ENCODE peak calls at places on chromosomes 4 and X, in six cellular contexts. K is activated CD4-positive, alpha-beta memory T cell treated with anti-CD3 and anti-CD28 coated beads, Interleukin-2, amount 10 ng/mL, durations not matched to agents 7 days and 5 days; V is GM03348; Q is foreskin fibroblast; E is hepatocyte; F is GF-D8. G is an unnamed sample.

GRCh38 chr4:88097301-88097700 is 61.1 kb downstream of the ABCG2 start:
- DNase-seq in K (no peak), V (peak; percentile 15), Q (peak; percentile 84), E (no peak), F (no peak), G (no peak)

GRCh38 chr4:151730003-151730559 is 30.7 kb downstream of the GATB start:
- DNase-seq in K (no peak), V (no peak), Q (peak; percentile 31), E (peak; percentile 58), F (no peak), G (no peak)

GRCh38 chr4:115323106-115323684 is 209.8 kb upstream of the NDST4 start:
- DNase-seq in K (no peak), V (no peak), Q (no peak), E (peak; percentile 4), F (no peak), G (no peak)

GRCh38 chr4:146110847-146111485 is 64.6 kb upstream of the LSM6 start:
- DNase-seq in K (no peak), V (no peak), Q (no peak), E (peak; percentile 46), F (no peak), G (no peak)

GRCh38 chrX:103405009-103405333 is 28.6 kb downstream of the BEX3 start:
- DNase-seq in K (no peak), V (no peak), Q (no peak), E (no peak), F (no peak), G (no peak)

GRCh38 chrX:153226344-153227190 is 47.5 kb downstream of the MAGEA1 start:
- DNase-seq in K (no peak), V (peak; percentile 6), Q (peak; percentile 83), E (peak; percentile 87), F (no peak), G (no peak)

GRCh38 chrX:77679145-77679544 is 106.9 kb downstream of the ATRX start:
- DNase-seq in K (no peak), V (no peak), Q (no peak), E (no peak), F (no peak), G (no peak)

GRCh38 chr4:10079951-10080873 is 36.4 kb downstream of the WDR1 start:
- DNase-seq in K (no peak), V (no peak), Q (no peak), E (no peak), F (no peak), G (no peak)